ENCODE peak calls at places on chromosomes 13 and 19, in five cellular contexts. One of them, this sample, is unnamed.

GRCh38 chr13:93690139-93690538 is 463.5 kb downstream of the GPC6 start:
- DNase-seq in glutamatergic neuron: no peak
- DNase-seq in AG09309: no peak
- DNase-seq in fibroblast of pulmonary artery: peak
- DNase-seq in HFFc6: no peak
- DNase-seq in this sample: no peak

GRCh38 chr19:57008432-57008831 is 111.4 kb upstream of the USP29 start:
- DNase-seq in glutamatergic neuron: no peak
- DNase-seq in AG09309: no peak
- DNase-seq in fibroblast of pulmonary artery: no peak
- DNase-seq in HFFc6: no peak
- DNase-seq in this sample: no peak

GRCh38 chr19:20273951-20274578 is 107.1 kb downstream of the ZNF486 start:
- DNase-seq in glutamatergic neuron: no peak
- DNase-seq in AG09309: no peak
- DNase-seq in fibroblast of pulmonary artery: no peak
- DNase-seq in HFFc6: no peak
- DNase-seq in this sample: no peak

GRCh38 chr13:31755803-31756212 is 16.5 kb downstream of the RXFP2 start:
- DNase-seq in glutamatergic neuron: no peak
- DNase-seq in AG09309: peak
- DNase-seq in fibroblast of pulmonary artery: no peak
- DNase-seq in HFFc6: peak
- DNase-seq in this sample: no peak

GRCh38 chr13:92355213-92355612 is 871.4 kb upstream of the GPC6 start:
- DNase-seq in glutamatergic neuron: peak
- DNase-seq in AG09309: no peak
- DNase-seq in fibroblast of pulmonary artery: peak
- DNase-seq in HFFc6: no peak
- DNase-seq in this sample: no peak

GRCh38 chr13:44932850-44933251 is 56.4 kb downstream of the NUFIP1 start:
- DNase-seq in glutamatergic neuron: no peak
- DNase-seq in AG09309: peak
- DNase-seq in fibroblast of pulmonary artery: peak
- DNase-seq in HFFc6: peak
- DNase-seq in this sample: no peak

GRCh38 chr19:45177817-45178261 is at the start of gene TRAPPC6A:
- DNase-seq in glutamatergic neuron: peak
- DNase-seq in AG09309: peak
- DNase-seq in fibroblast of pulmonary artery: peak
- DNase-seq in HFFc6: peak
- DNase-seq in this sample: no peak

GRCh38 chr13:107209811-107210210 is 641.9 kb upstream of the ARGLU1 start:
- DNase-seq in glutamatergic neuron: no peak
- DNase-seq in AG09309: peak
- DNase-seq in fibroblast of pulmonary artery: peak
- DNase-seq in HFFc6: no peak
- DNase-seq in this sample: no peak

GRCh38 chr13:112056284-112056727 is 10.6 kb upstream of the SOX1 start:
- DNase-seq in glutamatergic neuron: peak
- DNase-seq in AG09309: no peak
- DNase-seq in fibroblast of pulmonary artery: no peak
- DNase-seq in HFFc6: no peak
- DNase-seq in this sample: no peak

GRCh38 chr19:46926201-46927071 is 65.6 kb downstream of the ARHGAP35 start:
- DNase-seq in glutamatergic neuron: no peak
- DNase-seq in AG09309: no peak
- DNase-seq in fibroblast of pulmonary artery: no peak
- DNase-seq in HFFc6: no peak
- DNase-seq in this sample: no peak

GRCh38 chr19:49216076-49216475 is 58.5 kb downstream of the TRPM4 start:
- DNase-seq in glutamatergic neuron: no peak
- DNase-seq in AG09309: peak
- DNase-seq in fibroblast of pulmonary artery: peak
- DNase-seq in HFFc6: no peak
- DNase-seq in this sample: no peak

GRCh38 chr13:92994056-92994455 is 232.6 kb upstream of the GPC6 start:
- DNase-seq in glutamatergic neuron: no peak
- DNase-seq in AG09309: no peak
- DNase-seq in fibroblast of pulmonary artery: peak
- DNase-seq in HFFc6: no peak
- DNase-seq in this sample: no peak

GRCh38 chr13:53782400-53783030 is 753.9 kb downstream of the OLFM4 start:
- DNase-seq in glutamatergic neuron: no peak
- DNase-seq in AG09309: peak
- DNase-seq in fibroblast of pulmonary artery: peak
- DNase-seq in HFFc6: peak
- DNase-seq in this sample: no peak

GRCh38 chr19:15449620-15450527 is at the start of gene WIZ:
- DNase-seq in glutamatergic neuron: peak
- DNase-seq in AG09309: no peak
- DNase-seq in fibroblast of pulmonary artery: peak
- DNase-seq in HFFc6: peak
- DNase-seq in this sample: peak

GRCh38 chr13:112066624-112067004 is 335 bp upstream of the SOX1 start:
- DNase-seq in glutamatergic neuron: peak
- DNase-seq in AG09309: no peak
- DNase-seq in fibroblast of pulmonary artery: peak
- DNase-seq in HFFc6: no peak
- DNase-seq in this sample: no peak

GRCh38 chr13:111095031-111095840 is 19.9 kb upstream of the ARHGEF7 start:
- DNase-seq in glutamatergic neuron: no peak
- DNase-seq in AG09309: no peak
- DNase-seq in fibroblast of pulmonary artery: no peak
- DNase-seq in HFFc6: no peak
- DNase-seq in this sample: no peak

GRCh38 chr13:112791662-112792440 is 102.0 kb downstream of the ATP11A start:
- DNase-seq in glutamatergic neuron: no peak
- DNase-seq in AG09309: no peak
- DNase-seq in fibroblast of pulmonary artery: no peak
- DNase-seq in HFFc6: no peak
- DNase-seq in this sample: no peak

GRCh38 chr19:32817913-32818476 is 51.6 kb downstream of the SLC7A9 start:
- DNase-seq in glutamatergic neuron: no peak
- DNase-seq in AG09309: no peak
- DNase-seq in fibroblast of pulmonary artery: no peak
- DNase-seq in HFFc6: no peak
- DNase-seq in this sample: no peak

GRCh38 chr13:59425211-59425721 is 738.5 kb downstream of the DIAPH3 start:
- DNase-seq in glutamatergic neuron: no peak
- DNase-seq in AG09309: peak
- DNase-seq in fibroblast of pulmonary artery: peak
- DNase-seq in HFFc6: peak
- DNase-seq in this sample: peak

GRCh38 chr19:4319067-4319718 is 14.8 kb downstream of the FSD1 start:
- DNase-seq in glutamatergic neuron: no peak
- DNase-seq in AG09309: no peak
- DNase-seq in fibroblast of pulmonary artery: no peak
- DNase-seq in HFFc6: no peak
- DNase-seq in this sample: no peak

GRCh38 chr13:101917833-101918755 is 465.6 kb downstream of the ITGBL1 start:
- DNase-seq in glutamatergic neuron: peak
- DNase-seq in AG09309: no peak
- DNase-seq in fibroblast of pulmonary artery: no peak
- DNase-seq in HFFc6: no peak
- DNase-seq in this sample: no peak

GRCh38 chr13:113777311-113778260 is 18.6 kb downstream of the TMEM255B start:
- DNase-seq in glutamatergic neuron: no peak
- DNase-seq in AG09309: no peak
- DNase-seq in fibroblast of pulmonary artery: peak
- DNase-seq in HFFc6: no peak
- DNase-seq in this sample: no peak

GRCh38 chr13:39895254-39895653 is 239.8 kb downstream of the COG6 start:
- DNase-seq in glutamatergic neuron: no peak
- DNase-seq in AG09309: no peak
- DNase-seq in fibroblast of pulmonary artery: peak
- DNase-seq in HFFc6: no peak
- DNase-seq in this sample: no peak

GRCh38 chr19:40745402-40745780 is 4.9 kb downstream of the ACTMAP start:
- DNase-seq in glutamatergic neuron: no peak
- DNase-seq in AG09309: no peak
- DNase-seq in fibroblast of pulmonary artery: peak
- DNase-seq in HFFc6: no peak
- DNase-seq in this sample: no peak

GRCh38 chr19:16001481-16002312 is 52.9 kb downstream of the OR10H4 start:
- DNase-seq in glutamatergic neuron: no peak
- DNase-seq in AG09309: no peak
- DNase-seq in fibroblast of pulmonary artery: peak
- DNase-seq in HFFc6: peak
- DNase-seq in this sample: peak

GRCh38 chr13:31160857-31161582 is 684 bp downstream of the HSPH1 start:
- DNase-seq in glutamatergic neuron: peak
- DNase-seq in AG09309: no peak
- DNase-seq in fibroblast of pulmonary artery: peak
- DNase-seq in HFFc6: peak
- DNase-seq in this sample: peak

GRCh38 chr19:7857727-7858701 is 16.2 kb downstream of the PRR36 start:
- DNase-seq in glutamatergic neuron: peak
- DNase-seq in AG09309: no peak
- DNase-seq in fibroblast of pulmonary artery: no peak
- DNase-seq in HFFc6: no peak
- DNase-seq in this sample: no peak

GRCh38 chr19:1796395-1797142 is 15.5 kb downstream of the ATP8B3 start:
- DNase-seq in glutamatergic neuron: peak
- DNase-seq in AG09309: no peak
- DNase-seq in fibroblast of pulmonary artery: no peak
- DNase-seq in HFFc6: no peak
- DNase-seq in this sample: no peak
- TF ChIP-seq CTCF in glutamatergic neuron: no peak
- TF ChIP-seq CTCF in AG09309: no peak
- TF ChIP-seq CTCF in fibroblast of pulmonary artery: no peak
- TF ChIP-seq CTCF in HFFc6: no peak
- TF ChIP-seq CTCF in this sample: no peak

DNA sequence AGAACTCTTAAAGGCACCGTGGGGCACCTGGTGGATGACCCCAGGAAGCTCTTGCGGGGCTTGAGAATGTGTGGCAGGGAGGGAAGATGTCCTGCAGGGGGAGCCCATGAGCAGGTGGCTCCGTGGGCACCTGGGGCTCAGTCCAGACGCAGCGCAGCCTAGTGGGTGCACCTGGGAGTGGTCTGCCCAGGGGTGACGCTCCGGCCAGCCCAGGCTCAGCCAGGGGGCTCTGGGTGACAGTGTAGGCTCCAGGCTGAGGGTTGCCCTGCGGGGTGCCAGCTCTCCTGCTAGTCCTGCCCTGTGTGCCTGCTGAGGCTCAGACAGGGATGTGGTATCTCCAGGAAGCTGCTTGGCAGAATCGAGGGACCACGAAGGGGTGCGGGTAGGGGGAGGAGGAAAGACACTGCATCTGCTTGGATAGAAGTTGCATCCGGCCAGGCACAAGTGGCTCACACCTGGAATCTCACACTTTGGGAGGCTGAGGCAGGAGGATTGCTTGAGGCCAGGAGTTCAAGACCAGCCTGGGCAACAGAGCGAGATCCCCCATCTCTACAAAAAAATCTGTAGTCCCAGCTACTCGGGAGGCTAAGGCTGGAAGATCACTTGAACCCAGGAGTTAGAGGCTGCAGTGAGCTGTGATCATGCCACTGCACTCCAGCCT is 15.0 kb upstream of the PGLS start:
- DNase-seq in glutamatergic neuron: peak
- DNase-seq in AG09309: no peak
- DNase-seq in fibroblast of pulmonary artery: peak
- DNase-seq in HFFc6: peak
- DNase-seq in this sample: no peak
- TF ChIP-seq CTCF in glutamatergic neuron: peak
- TF ChIP-seq CTCF in AG09309: peak
- TF ChIP-seq CTCF in fibroblast of pulmonary artery: peak
- TF ChIP-seq CTCF in HFFc6: peak
- TF ChIP-seq CTCF in this sample: peak

DNA sequence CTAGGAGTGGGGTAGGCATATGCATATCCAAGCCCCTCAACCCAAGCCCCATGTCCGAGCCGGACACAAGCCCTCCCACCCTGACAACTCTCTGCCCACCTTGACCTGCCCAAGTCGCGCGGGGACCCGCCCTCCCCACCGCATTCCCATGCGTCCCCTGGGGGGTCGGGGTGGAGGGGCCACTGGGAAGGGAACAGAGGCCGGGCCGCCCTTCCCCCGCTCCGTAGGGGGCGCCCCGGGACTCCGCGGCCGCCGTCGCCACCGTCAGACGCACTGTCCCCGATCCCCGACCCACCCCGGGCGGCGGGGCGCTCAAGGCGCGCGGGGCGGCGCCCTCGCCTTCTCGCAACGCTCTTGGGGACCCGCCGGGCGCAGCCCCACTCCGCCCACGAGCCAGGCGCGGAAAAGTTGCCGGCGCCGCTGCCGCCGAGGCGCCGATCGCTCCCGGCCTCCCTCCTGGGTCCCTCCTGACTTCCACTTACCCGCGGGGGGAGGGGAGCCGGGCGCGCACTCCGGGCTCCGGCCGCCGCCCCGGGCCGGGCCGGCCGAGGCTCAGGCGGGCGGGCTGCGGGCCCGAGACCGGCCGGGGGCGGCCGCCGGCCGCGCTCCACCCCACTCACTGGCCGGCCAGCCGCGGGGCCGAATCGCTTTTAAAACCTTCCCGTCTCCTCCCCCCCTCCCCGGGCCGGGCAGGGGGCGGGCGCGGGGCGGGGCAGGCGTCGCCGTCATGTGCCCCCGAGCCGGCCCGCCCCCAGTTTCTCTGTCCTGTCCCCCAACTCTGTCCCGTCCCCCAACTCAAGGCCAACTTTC is 34.4 kb upstream of the NANOS3 start:
- DNase-seq in glutamatergic neuron: no peak
- DNase-seq in AG09309: no peak
- DNase-seq in fibroblast of pulmonary artery: peak
- DNase-seq in HFFc6: peak
- DNase-seq in this sample: no peak
- TF ChIP-seq CTCF in glutamatergic neuron: no peak
- TF ChIP-seq CTCF in AG09309: no peak
- TF ChIP-seq CTCF in fibroblast of pulmonary artery: no peak
- TF ChIP-seq CTCF in HFFc6: peak
- TF ChIP-seq CTCF in this sample: no peak

GRCh38 chr13:27203854-27204253 is 32.2 kb upstream of the USP12 start:
- DNase-seq in glutamatergic neuron: no peak
- DNase-seq in AG09309: no peak
- DNase-seq in fibroblast of pulmonary artery: peak
- DNase-seq in HFFc6: peak
- DNase-seq in this sample: no peak
- TF ChIP-seq CTCF in glutamatergic neuron: no peak
- TF ChIP-seq CTCF in AG09309: peak
- TF ChIP-seq CTCF in fibroblast of pulmonary artery: peak
- TF ChIP-seq CTCF in HFFc6: peak
- TF ChIP-seq CTCF in this sample: no peak

This sample was measured in AG09319.